ENCODE peak calls at places on chromosomes 6 and 20, in eight cellular contexts. T is neural crest cell; X is cardiac fibroblast; O is islet precursor cell; K is H9; L is stimulated activated CD4-positive, alpha-beta T cell treated with anti-CD3 and anti-CD28 coated beads, Interleukin-1b, Interleukin-23, amount 100 ng/mL, for 24 hours; W is Calu3; H is stimulated activated CD8-positive, alpha-beta memory T cell treated with anti-CD3 and anti-CD28 coated beads, Interleukin-7, amount 100 ng/mL, for 1 hour. J is an unnamed sample.

GRCh38 chr6:42627044-42627443 is 63.2 kb downstream of the UBR2 start:
- DNase-seq in T (no peak), X (no peak), O (peak; percentile 58), K (no peak), L (no peak), W (no peak), H (no peak), J (no peak)

GRCh38 chr20:12531626-12532025 is 477.1 kb upstream of the SPTLC3 start:
- DNase-seq in T (no peak), X (no peak), O (no peak), K (no peak), L (no peak), W (no peak), H (no peak), J (no peak)

GRCh38 chr20:14561733-14562132 is 224.3 kb upstream of the FLRT3 start:
- DNase-seq in T (no peak), X (peak; percentile 18), O (no peak), K (no peak), L (no peak), W (no peak), H (no peak), J (no peak)

GRCh38 chr6:126824226-126824625 is 294.2 kb upstream of the RSPO3 start:
- DNase-seq in T (no peak), X (no peak), O (no peak), K (no peak), L (no peak), W (no peak), H (no peak), J (no peak)

GRCh38 chr6:22134308-22134707 is 162.5 kb downstream of the PRL start:
- DNase-seq in T (no peak), X (no peak), O (no peak), K (no peak), L (no peak), W (no peak), H (no peak), J (no peak)

GRCh38 chr6:113122060-113122459 is 735.1 kb upstream of the MARCKS start:
- DNase-seq in T (no peak), X (peak; percentile 95), O (peak; percentile 91), K (peak; percentile 53), L (no peak), W (peak; percentile 44), H (no peak), J (no peak)

GRCh38 chr6:156963712-156964700 is 186.8 kb downstream of the ARID1B start:
- DNase-seq in T (no peak), X (peak; percentile 69), O (no peak), K (no peak), L (no peak), W (no peak), H (no peak), J (no peak)

GRCh38 chr20:46111028-46111835 is 6.9 kb upstream of the CD40 start:
- DNase-seq in T (no peak), X (no peak), O (no peak), K (no peak), L (no peak), W (no peak), H (no peak), J (no peak)

GRCh38 chr6:130282234-130282995 is 59.7 kb upstream of the SAMD3 start:
- DNase-seq in T (no peak), X (peak; percentile 52), O (peak; percentile 47), K (no peak), L (no peak), W (no peak), H (no peak), J (peak; percentile 16)

GRCh38 chr6:21596379-21597242 is 3.1 kb downstream of the SOX4 start:
- DNase-seq in T (peak; percentile 49), X (peak; percentile 73), O (peak; percentile 92), K (peak; percentile 60), L (no peak), W (peak; percentile 59), H (no peak), J (no peak)

GRCh38 chr6:157036245-157036681 is 259.1 kb downstream of the ARID1B start:
- DNase-seq in T (no peak), X (no peak), O (peak; percentile 90), K (no peak), L (no peak), W (no peak), H (no peak), J (no peak)

GRCh38 chr20:78338-78737 is 9.1 kb upstream of the DEFB125 start:
- DNase-seq in T (no peak), X (no peak), O (no peak), K (no peak), L (no peak), W (no peak), H (no peak), J (no peak)

GRCh38 chr20:46010491-46011405 is 2.0 kb downstream of the MMP9 start:
- DNase-seq in T (no peak), X (no peak), O (no peak), K (no peak), L (no peak), W (no peak), H (no peak), J (peak; percentile 37)

GRCh38 chr6:148825492-148825891 is 78.7 kb downstream of the UST start:
- DNase-seq in T (no peak), X (no peak), O (no peak), K (no peak), L (no peak), W (no peak), H (no peak), J (no peak)

GRCh38 chr6:168686339-168686738 is 245.4 kb downstream of the SMOC2 start:
- DNase-seq in T (no peak), X (no peak), O (no peak), K (no peak), L (no peak), W (no peak), H (no peak), J (no peak)

GRCh38 chr6:153553627-153554026 is 422.5 kb upstream of the RGS17 start:
- DNase-seq in T (no peak), X (peak; percentile 3), O (peak; percentile 62), K (peak; percentile 66), L (no peak), W (peak; percentile 1), H (no peak), J (no peak)

GRCh38 chr6:31125586-31126363 is 5.5 kb upstream of the CDSN start:
- DNase-seq in T (no peak), X (peak; percentile 92), O (no peak), K (no peak), L (no peak), W (peak; percentile 67), H (no peak), J (no peak)

GRCh38 chr6:41648921-41649320 is 10.7 kb downstream of the MDFI start:
- DNase-seq in T (no peak), X (no peak), O (no peak), K (no peak), L (no peak), W (no peak), H (no peak), J (no peak)

GRCh38 chr6:98871821-98872220 is 37.4 kb downstream of the POU3F2 start:
- DNase-seq in T (no peak), X (no peak), O (no peak), K (no peak), L (no peak), W (no peak), H (no peak), J (no peak)

GRCh38 chr20:48489046-48489463 is 338.7 kb downstream of the PREX1 start:
- DNase-seq in T (no peak), X (no peak), O (peak; percentile 38), K (no peak), L (no peak), W (no peak), H (no peak), J (no peak)

GRCh38 chr6:55888917-55889316 is 13.5 kb upstream of the BMP5 start:
- DNase-seq in T (no peak), X (no peak), O (no peak), K (no peak), L (no peak), W (no peak), H (no peak), J (no peak)